ENCODE peak calls at places on chromosomes 16 and 17, in nine cellular contexts. One of them, this sample, is unnamed.

GRCh38 chr17:43530303-43531081 is 15.6 kb downstream of the ETV4 start:
- DNase-seq in endothelial cell: peak
- DNase-seq in non-pigmented ciliary epithelial cell: peak
- DNase-seq in GM23248: peak
- DNase-seq in mucosa of gallbladder: peak
- DNase-seq in T-helper 1 cell: no peak
- DNase-seq in astrocyte: peak
- DNase-seq in fibroblast of lung: peak
- DNase-seq in H7: peak
- DNase-seq in this sample: peak

GRCh38 chr17:32323784-32324590 is 18.0 kb downstream of the C17orf75 start:
- DNase-seq in endothelial cell: no peak
- DNase-seq in astrocyte: no peak
- DNase-seq in H7: peak
- DNase-seq in fibroblast of lung: peak
- DNase-seq in GM23248: peak
- DNase-seq in non-pigmented ciliary epithelial cell: no peak
- DNase-seq in mucosa of gallbladder: no peak
- DNase-seq in T-helper 1 cell: peak
- DNase-seq in this sample: peak

GRCh38 chr17:3531266-3532101 is 26.1 kb downstream of the TRPV3 start:
- DNase-seq in non-pigmented ciliary epithelial cell: no peak
- DNase-seq in mucosa of gallbladder: no peak
- DNase-seq in T-helper 1 cell: no peak
- DNase-seq in GM23248: no peak
- DNase-seq in astrocyte: no peak
- DNase-seq in H7: peak
- DNase-seq in fibroblast of lung: no peak
- DNase-seq in endothelial cell: no peak
- DNase-seq in this sample: no peak

GRCh38 chr16:14072360-14072759 is 1.2 kb downstream of the MRTFB start:
- DNase-seq in GM23248: no peak
- DNase-seq in T-helper 1 cell: no peak
- DNase-seq in fibroblast of lung: no peak
- DNase-seq in H7: no peak
- DNase-seq in astrocyte: no peak
- DNase-seq in mucosa of gallbladder: no peak
- DNase-seq in non-pigmented ciliary epithelial cell: no peak
- DNase-seq in endothelial cell: no peak
- DNase-seq in this sample: no peak

GRCh38 chr17:36949461-36949927 is 740 bp downstream of the AATF start:
- DNase-seq in T-helper 1 cell: no peak
- DNase-seq in GM23248: no peak
- DNase-seq in H7: peak
- DNase-seq in mucosa of gallbladder: no peak
- DNase-seq in endothelial cell: no peak
- DNase-seq in fibroblast of lung: peak
- DNase-seq in astrocyte: peak
- DNase-seq in non-pigmented ciliary epithelial cell: no peak
- DNase-seq in this sample: no peak

GRCh38 chr17:19418312-19418992 is 7.4 kb downstream of the RNF112 start:
- DNase-seq in mucosa of gallbladder: peak
- DNase-seq in astrocyte: peak
- DNase-seq in H7: no peak
- DNase-seq in T-helper 1 cell: no peak
- DNase-seq in GM23248: peak
- DNase-seq in endothelial cell: no peak
- DNase-seq in fibroblast of lung: peak
- DNase-seq in non-pigmented ciliary epithelial cell: no peak
- DNase-seq in this sample: peak

GRCh38 chr16:89619880-89620279 is 6.4 kb downstream of the DPEP1 start:
- DNase-seq in H7: peak
- DNase-seq in GM23248: no peak
- DNase-seq in mucosa of gallbladder: no peak
- DNase-seq in astrocyte: no peak
- DNase-seq in endothelial cell: no peak
- DNase-seq in fibroblast of lung: no peak
- DNase-seq in non-pigmented ciliary epithelial cell: no peak
- DNase-seq in T-helper 1 cell: no peak
- DNase-seq in this sample: peak

GRCh38 chr16:85484337-85485295 is 128.5 kb upstream of the GSE1 start:
- DNase-seq in astrocyte: no peak
- DNase-seq in GM23248: no peak
- DNase-seq in fibroblast of lung: no peak
- DNase-seq in non-pigmented ciliary epithelial cell: no peak
- DNase-seq in endothelial cell: no peak
- DNase-seq in T-helper 1 cell: no peak
- DNase-seq in H7: no peak
- DNase-seq in mucosa of gallbladder: no peak
- DNase-seq in this sample: no peak

GRCh38 chr16:66618588-66618987 is 14.1 kb downstream of the CMTM3 start:
- DNase-seq in H7: no peak
- DNase-seq in fibroblast of lung: peak
- DNase-seq in astrocyte: peak
- DNase-seq in non-pigmented ciliary epithelial cell: peak
- DNase-seq in GM23248: peak
- DNase-seq in T-helper 1 cell: no peak
- DNase-seq in endothelial cell: no peak
- DNase-seq in mucosa of gallbladder: no peak
- DNase-seq in this sample: peak

This sample was measured in AG10803.